ENCODE peak calls at places on chromosome 4, in five cellular contexts. A is testis, Z is NCI-H1417, E is heart right ventricle, X is HT1080. K is an unnamed sample.

GRCh38 chr4:158208931-158209640 is 1.2 kb upstream of the TMEM144 start:
- DNase-seq in A (no peak), Z (no peak), E (no peak), X (no peak), K (no peak)

GRCh38 chr4:10879411-10880110 is 195.0 kb upstream of the CLNK start:
- DNase-seq in A (no peak), Z (no peak), E (no peak), X (peak), K (no peak)

GRCh38 chr4:105059337-105059736 is 87.3 kb upstream of the TET2 start:
- DNase-seq in A (no peak), Z (no peak), E (no peak), X (peak), K (no peak)

GRCh38 chr4:140858897-140859296 is 102.7 kb upstream of the TBC1D9 start:
- DNase-seq in A (no peak), Z (no peak), E (no peak), X (no peak), K (peak)

GRCh38 chr4:128636906-128637305 is 172.6 kb upstream of the JADE1 start:
- DNase-seq in A (no peak), Z (peak), E (no peak), X (no peak), K (peak)

GRCh38 chr4:147110473-147110872 is 164.8 kb upstream of the TTC29 start:
- DNase-seq in A (no peak), Z (no peak), E (no peak), X (no peak), K (no peak)

GRCh38 chr4:158315706-158316105 is 105.4 kb downstream of the TMEM144 start:
- DNase-seq in A (no peak), Z (no peak), E (no peak), X (no peak), K (no peak)

GRCh38 chr4:80197132-80197573 is at the start of gene PRDM8:
- DNase-seq in A (no peak), Z (no peak), E (no peak), X (no peak), K (peak)

GRCh38 chr4:52560844-52561280 is 98.2 kb downstream of the USP46 start:
- DNase-seq in A (no peak), Z (no peak), E (no peak), X (no peak), K (no peak)

GRCh38 chr4:131459430-131460101 is 1689.5 kb upstream of the PCDH10 start:
- DNase-seq in A (no peak), Z (no peak), E (no peak), X (peak), K (peak)

GRCh38 chr4:134126955-134127354 is 74.6 kb downstream of the PABPC4L start:
- DNase-seq in A (no peak), Z (no peak), E (no peak), X (no peak), K (no peak)

GRCh38 chr4:26288308-26288982 is 32.4 kb upstream of the RBPJ start:
- DNase-seq in A (no peak), Z (no peak), E (no peak), X (peak), K (no peak)

GRCh38 chr4:84126061-84126787 is 372.9 kb downstream of the NKX6-1 start:
- DNase-seq in A (no peak), Z (no peak), E (no peak), X (no peak), K (peak)

GRCh38 chr4:78024085-78024484 is 33.0 kb upstream of the FRAS1 start:
- DNase-seq in A (no peak), Z (no peak), E (no peak), X (no peak), K (no peak)

GRCh38 chr4:72468904-72469502 is 100.0 kb downstream of the ADAMTS3 start:
- DNase-seq in A (no peak), Z (no peak), E (no peak), X (no peak), K (peak)

GRCh38 chr4:153137677-153138630 is 66.3 kb upstream of the TRIM2 start:
- DNase-seq in A (no peak), Z (no peak), E (no peak), X (no peak), K (no peak)

GRCh38 chr4:169582706-169583105 is 29.7 kb downstream of the NEK1 start:
- DNase-seq in A (no peak), Z (no peak), E (no peak), X (peak), K (no peak)

GRCh38 chr4:176258135-176258534 is 10.9 kb downstream of the ASB5 start:
- DNase-seq in A (no peak), Z (no peak), E (no peak), X (no peak), K (no peak)

GRCh38 chr4:95984081-95984480 is 144.2 kb downstream of the PDHA2 start:
- DNase-seq in A (no peak), Z (no peak), E (no peak), X (no peak), K (peak)

GRCh38 chr4:169841776-169842175 is 84.0 kb upstream of the HPF1 start:
- DNase-seq in A (no peak), Z (no peak), E (no peak), X (peak), K (peak)

GRCh38 chr4:22454216-22454838 is 61.5 kb downstream of the ADGRA3 start:
- DNase-seq in A (no peak), Z (no peak), E (no peak), X (no peak), K (no peak)

GRCh38 chr4:147730333-147730732 is 1.6 kb upstream of the ARHGAP10 start:
- DNase-seq in A (no peak), Z (no peak), E (no peak), X (no peak), K (peak)

GRCh38 chr4:20086768-20087167 is 164.9 kb upstream of the SLIT2 start:
- DNase-seq in A (no peak), Z (no peak), E (no peak), X (no peak), K (peak)

GRCh38 chr4:69563424-69563823 is 67.7 kb upstream of the UGT2B4 start:
- DNase-seq in A (no peak), Z (no peak), E (no peak), X (no peak), K (no peak)

GRCh38 chr4:146283758-146284651 is 69.7 kb downstream of the REELD1 start:
- DNase-seq in A (no peak), Z (no peak), E (no peak), X (no peak), K (no peak)

GRCh38 chr4:87532109-87532508 is 2.9 kb upstream of the SPARCL1 start:
- DNase-seq in A (no peak), Z (no peak), E (no peak), X (no peak), K (peak)

GRCh38 chr4:119136541-119136940 is 909 bp downstream of the MYOZ2 start:
- DNase-seq in A (no peak), Z (no peak), E (no peak), X (no peak), K (peak)

GRCh38 chr4:55723403-55723802 is 87.3 kb upstream of the NMU start:
- DNase-seq in A (no peak), Z (no peak), E (no peak), X (no peak), K (no peak)

GRCh38 chr4:71231073-71231752 is 107.6 kb upstream of the SLC4A4 start:
- DNase-seq in A (peak), Z (no peak), E (peak), X (no peak), K (no peak)

GRCh38 chr4:184748251-184748652 is 14.4 kb upstream of the CENPU start:
- DNase-seq in A (no peak), Z (no peak), E (peak), X (no peak), K (no peak)

GRCh38 chr4:153713840-153714239 is 29.8 kb downstream of the TLR2 start:
- DNase-seq in A (no peak), Z (no peak), E (no peak), X (peak), K (no peak)

GRCh38 chr4:71602271-71602890 is 181.5 kb downstream of the GC start:
- DNase-seq in A (no peak), Z (no peak), E (no peak), X (peak), K (no peak)

GRCh38 chr4:181701219-181701618 is 542.0 kb upstream of the TENM3 start:
- DNase-seq in A (no peak), Z (peak), E (no peak), X (no peak), K (peak)

GRCh38 chr4:17097369-17097768 is 198.9 kb upstream of the LDB2 start:
- DNase-seq in A (no peak), Z (no peak), E (no peak), X (no peak), K (no peak)

GRCh38 chr4:158071931-158072330 is 100.9 kb downstream of the GASK1B start:
- DNase-seq in A (no peak), Z (no peak), E (no peak), X (no peak), K (no peak)

GRCh38 chr4:28287837-28288236 is 1427.2 kb downstream of the STIM2 start:
- DNase-seq in A (no peak), Z (no peak), E (no peak), X (peak), K (no peak)

GRCh38 chr4:52996261-52997131 is 134.4 kb downstream of the RASL11B start:
- DNase-seq in A (peak), Z (no peak), E (peak), X (no peak), K (no peak)

GRCh38 chr4:186724048-186724860 is 598 bp upstream of the FAT1 start:
- DNase-seq in A (peak), Z (peak), E (peak), X (peak), K (peak)